ENCODE peak calls at places on chromosomes 7 and 10, in six cellular contexts. One of them, this sample, is unnamed.
A peak's percentile ranks its signal among the peaks of the same experiment; 100 is the strongest.

GRCh38 chr7:24722386-24723177 is 34.7 kb downstream of the GSDME start:
- DNase-seq in astrocyte: no peak
- DNase-seq in uterus: no peak
- DNase-seq in upper lobe of right lung: no peak
- DNase-seq in right lobe of liver: no peak
- DNase-seq in psoas muscle: no peak
- DNase-seq in this sample: no peak

GRCh38 chr10:87818505-87819273 is 663 bp upstream of the ATAD1 start:
- DNase-seq in uterus: no peak
- DNase-seq in upper lobe of right lung: peak; percentile 67
- DNase-seq in psoas muscle: no peak
- DNase-seq in astrocyte: peak; percentile 27
- DNase-seq in right lobe of liver: peak; percentile 49
- DNase-seq in this sample: no peak

GRCh38 chr10:4134701-4135100 is 349.7 kb upstream of the KLF6 start:
- DNase-seq in upper lobe of right lung: no peak
- DNase-seq in psoas muscle: no peak
- DNase-seq in right lobe of liver: no peak
- DNase-seq in uterus: no peak
- DNase-seq in astrocyte: no peak
- DNase-seq in this sample: no peak

GRCh38 chr7:17301491-17302101 is 3.1 kb downstream of the AHR start:
- DNase-seq in upper lobe of right lung: no peak
- DNase-seq in right lobe of liver: no peak
- DNase-seq in astrocyte: no peak
- DNase-seq in psoas muscle: no peak
- DNase-seq in uterus: peak; percentile 42
- DNase-seq in this sample: peak; percentile 44

GRCh38 chr10:5943536-5943935 is 33.8 kb downstream of the IL15RA start:
- DNase-seq in uterus: peak; percentile 79
- DNase-seq in psoas muscle: peak; percentile 66
- DNase-seq in upper lobe of right lung: peak; percentile 73
- DNase-seq in right lobe of liver: no peak
- DNase-seq in astrocyte: peak; percentile 62
- DNase-seq in this sample: peak; percentile 62

GRCh38 chr7:38886265-38886664 is 22.7 kb downstream of the VPS41 start:
- DNase-seq in uterus: no peak
- DNase-seq in astrocyte: no peak
- DNase-seq in right lobe of liver: no peak
- DNase-seq in upper lobe of right lung: no peak
- DNase-seq in psoas muscle: no peak
- DNase-seq in this sample: no peak

GRCh38 chr7:106110885-106111670 is 1.0 kb downstream of the SYPL1 start:
- DNase-seq in right lobe of liver: no peak
- DNase-seq in uterus: no peak
- DNase-seq in psoas muscle: no peak
- DNase-seq in upper lobe of right lung: no peak
- DNase-seq in astrocyte: no peak
- DNase-seq in this sample: no peak

GRCh38 chr7:82373890-82374289 is 69.7 kb downstream of the CACNA2D1 start:
- DNase-seq in psoas muscle: no peak
- DNase-seq in right lobe of liver: no peak
- DNase-seq in uterus: no peak
- DNase-seq in upper lobe of right lung: no peak
- DNase-seq in astrocyte: no peak
- DNase-seq in this sample: no peak

GRCh38 chr10:84348860-84349259 is 20.5 kb downstream of the CCSER2 start:
- DNase-seq in psoas muscle: no peak
- DNase-seq in upper lobe of right lung: no peak
- DNase-seq in uterus: no peak
- DNase-seq in astrocyte: peak; percentile 88
- DNase-seq in right lobe of liver: no peak
- DNase-seq in this sample: no peak

GRCh38 chr10:13658256-13658655 is 71.5 kb downstream of the PRPF18 start:
- DNase-seq in uterus: no peak
- DNase-seq in right lobe of liver: no peak
- DNase-seq in astrocyte: no peak
- DNase-seq in upper lobe of right lung: no peak
- DNase-seq in psoas muscle: no peak
- DNase-seq in this sample: no peak

GRCh38 chr10:13658864-13659685 is 72.3 kb downstream of the PRPF18 start:
- DNase-seq in psoas muscle: peak; percentile 51
- DNase-seq in upper lobe of right lung: no peak
- DNase-seq in right lobe of liver: peak; percentile 59
- DNase-seq in astrocyte: no peak
- DNase-seq in uterus: no peak
- DNase-seq in this sample: no peak

GRCh38 chr10:13660545-13660920 is 73.8 kb downstream of the PRPF18 start:
- DNase-seq in uterus: no peak
- DNase-seq in right lobe of liver: no peak
- DNase-seq in upper lobe of right lung: no peak
- DNase-seq in astrocyte: peak; percentile 72
- DNase-seq in psoas muscle: no peak
- DNase-seq in this sample: no peak

GRCh38 chr10:13661261-13661660 is 74.5 kb downstream of the PRPF18 start:
- DNase-seq in astrocyte: no peak
- DNase-seq in upper lobe of right lung: no peak
- DNase-seq in uterus: no peak
- DNase-seq in psoas muscle: no peak
- DNase-seq in right lobe of liver: no peak
- DNase-seq in this sample: no peak

GRCh38 chr10:13659887-13660544 is 73.3 kb downstream of the PRPF18 start:
- DNase-seq in right lobe of liver: peak; percentile 62
- DNase-seq in astrocyte: peak; percentile 36
- DNase-seq in psoas muscle: peak; percentile 72
- DNase-seq in uterus: peak; percentile 65
- DNase-seq in upper lobe of right lung: peak; percentile 83
- DNase-seq in this sample: peak; percentile 74
- H3K36me3 ChIP-seq in right lobe of liver: no peaks in the 10 kb centered on the region
- H3K36me3 ChIP-seq in astrocyte: peaks cover 82% of the 10 kb centered on the region
- H3K36me3 ChIP-seq in psoas muscle: no peaks in the 10 kb centered on the region
- H3K36me3 ChIP-seq in uterus: no peaks in the 10 kb centered on the region
- H3K36me3 ChIP-seq in upper lobe of right lung: peaks cover 25% of the 10 kb centered on the region
- H3K36me3 ChIP-seq in this sample: no peaks in the 10 kb centered on the region

GRCh38 chr10:129522041-129522585 is 55.1 kb downstream of the MGMT start:
- DNase-seq in uterus: no peak
- DNase-seq in right lobe of liver: no peak
- DNase-seq in psoas muscle: no peak
- DNase-seq in astrocyte: no peak
- DNase-seq in upper lobe of right lung: no peak
- DNase-seq in this sample: no peak
- H3K36me3 ChIP-seq in uterus: no peaks in the 10 kb centered on the region
- H3K36me3 ChIP-seq in right lobe of liver: no peaks in the 10 kb centered on the region
- H3K36me3 ChIP-seq in psoas muscle: no peaks in the 10 kb centered on the region
- H3K36me3 ChIP-seq in astrocyte: no peaks in the 10 kb centered on the region
- H3K36me3 ChIP-seq in upper lobe of right lung: no peaks in the 10 kb centered on the region
- H3K36me3 ChIP-seq in this sample: no peaks in the 10 kb centered on the region

DNA sequence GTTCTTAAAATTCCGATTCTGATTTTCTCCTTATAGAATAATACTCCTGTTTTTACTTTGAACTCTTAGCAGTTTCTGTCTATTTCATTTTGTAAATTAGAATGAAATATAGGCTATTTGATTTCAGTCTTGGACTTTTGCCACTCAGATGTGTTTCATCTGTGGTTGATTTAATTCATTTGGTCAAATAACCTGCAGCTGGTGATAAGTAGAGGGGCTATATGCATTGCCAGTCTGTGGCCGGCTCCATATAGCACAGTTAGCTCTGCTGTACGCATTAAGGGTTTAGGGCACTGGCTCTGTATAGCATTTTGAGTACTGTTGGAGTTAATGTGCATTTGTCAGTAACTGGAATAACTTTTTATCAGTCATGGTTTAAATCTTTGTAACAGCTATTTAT is 35.7 kb downstream of the RBM33 start:
- DNase-seq in right lobe of liver: no peak
- DNase-seq in uterus: no peak
- DNase-seq in astrocyte: no peak
- DNase-seq in psoas muscle: no peak
- DNase-seq in upper lobe of right lung: no peak
- DNase-seq in this sample: no peak
- H3K36me3 ChIP-seq in right lobe of liver: no peaks in the 10 kb centered on the region
- H3K36me3 ChIP-seq in uterus: no peaks in the 10 kb centered on the region
- H3K36me3 ChIP-seq in astrocyte: peaks cover 12% of the 10 kb centered on the region
- H3K36me3 ChIP-seq in psoas muscle: no peaks in the 10 kb centered on the region
- H3K36me3 ChIP-seq in upper lobe of right lung: peaks cover 36% of the 10 kb centered on the region
- H3K36me3 ChIP-seq in this sample: no peaks in the 10 kb centered on the region

GRCh38 chr10:119829429-119829828 is 43.2 kb downstream of the MCMBP start:
- DNase-seq in uterus: no peak
- DNase-seq in right lobe of liver: no peak
- DNase-seq in upper lobe of right lung: no peak
- DNase-seq in psoas muscle: no peak
- DNase-seq in astrocyte: no peak
- DNase-seq in this sample: no peak
- H3K36me3 ChIP-seq in uterus: no peaks in the 10 kb centered on the region
- H3K36me3 ChIP-seq in right lobe of liver: no peaks in the 10 kb centered on the region
- H3K36me3 ChIP-seq in upper lobe of right lung: peaks cover 95% of the 10 kb centered on the region
- H3K36me3 ChIP-seq in psoas muscle: no peaks in the 10 kb centered on the region
- H3K36me3 ChIP-seq in astrocyte: peaks cover 57% of the 10 kb centered on the region
- H3K36me3 ChIP-seq in this sample: no peaks in the 10 kb centered on the region

GRCh38 chr7:66929935-66930334 is 8.9 kb downstream of the TMEM248 start:
- DNase-seq in astrocyte: no peak
- DNase-seq in upper lobe of right lung: no peak
- DNase-seq in uterus: no peak
- DNase-seq in psoas muscle: no peak
- DNase-seq in right lobe of liver: no peak
- DNase-seq in this sample: no peak
- H3K36me3 ChIP-seq in astrocyte: no peaks in the 10 kb centered on the region
- H3K36me3 ChIP-seq in upper lobe of right lung: peaks cover 14% of the 10 kb centered on the region
- H3K36me3 ChIP-seq in uterus: no peaks in the 10 kb centered on the region
- H3K36me3 ChIP-seq in psoas muscle: no peaks in the 10 kb centered on the region
- H3K36me3 ChIP-seq in right lobe of liver: no peaks in the 10 kb centered on the region
- H3K36me3 ChIP-seq in this sample: no peaks in the 10 kb centered on the region

GRCh38 chr7:100357131-100357561 is 771 bp upstream of the PILRB start:
- DNase-seq in upper lobe of right lung: no peak
- DNase-seq in uterus: no peak
- DNase-seq in astrocyte: no peak
- DNase-seq in psoas muscle: no peak
- DNase-seq in right lobe of liver: peak; percentile 18
- DNase-seq in this sample: no peak

GRCh38 chr7:100351657-100352058 is 6.3 kb upstream of the PILRB start:
- DNase-seq in uterus: no peak
- DNase-seq in psoas muscle: no peak
- DNase-seq in right lobe of liver: no peak
- DNase-seq in astrocyte: no peak
- DNase-seq in upper lobe of right lung: no peak
- DNase-seq in this sample: no peak

GRCh38 chr7:100356416-100357068 is 1.4 kb upstream of the PILRB start:
- DNase-seq in psoas muscle: no peak
- DNase-seq in right lobe of liver: no peak
- DNase-seq in upper lobe of right lung: no peak
- DNase-seq in uterus: no peak
- DNase-seq in astrocyte: no peak
- DNase-seq in this sample: no peak

GRCh38 chr7:100352984-100353684 is 4.8 kb upstream of the PILRB start:
- DNase-seq in upper lobe of right lung: no peak
- DNase-seq in right lobe of liver: no peak
- DNase-seq in uterus: no peak
- DNase-seq in astrocyte: no peak
- DNase-seq in psoas muscle: no peak
- DNase-seq in this sample: no peak

GRCh38 chr7:100353685-100354330 is 4.1 kb upstream of the PILRB start:
- DNase-seq in uterus: no peak
- DNase-seq in upper lobe of right lung: no peak
- DNase-seq in right lobe of liver: no peak
- DNase-seq in astrocyte: no peak
- DNase-seq in psoas muscle: no peak
- DNase-seq in this sample: no peak
- H3K36me3 ChIP-seq in uterus: no peaks in the 10 kb centered on the region
- H3K36me3 ChIP-seq in upper lobe of right lung: peaks cover 88% of the 10 kb centered on the region
- H3K36me3 ChIP-seq in right lobe of liver: no peaks in the 10 kb centered on the region
- H3K36me3 ChIP-seq in astrocyte: peaks cover 30% of the 10 kb centered on the region
- H3K36me3 ChIP-seq in psoas muscle: peaks cover 5% of the 10 kb centered on the region
- H3K36me3 ChIP-seq in this sample: no peaks in the 10 kb centered on the region

GRCh38 chr10:102517553-102517952 is 13.8 kb downstream of the SUFU start:
- DNase-seq in astrocyte: peak; percentile 56
- DNase-seq in uterus: no peak
- DNase-seq in upper lobe of right lung: no peak
- DNase-seq in psoas muscle: no peak
- DNase-seq in right lobe of liver: no peak
- DNase-seq in this sample: no peak
- H3K36me3 ChIP-seq in astrocyte: peaks cover 4% of the 10 kb centered on the region
- H3K36me3 ChIP-seq in uterus: no peaks in the 10 kb centered on the region
- H3K36me3 ChIP-seq in upper lobe of right lung: peaks cover 24% of the 10 kb centered on the region
- H3K36me3 ChIP-seq in psoas muscle: peaks cover 2% of the 10 kb centered on the region
- H3K36me3 ChIP-seq in right lobe of liver: no peaks in the 10 kb centered on the region
- H3K36me3 ChIP-seq in this sample: no peaks in the 10 kb centered on the region